ENCODE peak calls at places on chromosomes 1 and 21, in four cellular contexts. U is MM.1S, D is RWPE2, A is body of pancreas. Z is an unnamed sample. For H3K36me3, the result is how much of the 10 kb centered on the place peaks cover.

GRCh38 chr1:45619149-45619921 is 4.5 kb downstream of the CCDC17 start:
- DNase-seq in U (no peak), A (no peak), D (no peak), Z (no peak)

GRCh38 chr1:59055908-59056719 is 240.8 kb upstream of the FGGY start:
- DNase-seq in A (peak), U (no peak), D (no peak), Z (peak)

GRCh38 chr1:38190978-38191377 is 144.4 kb upstream of the POU3F1 start:
- DNase-seq in A (no peak), D (no peak), U (no peak), Z (no peak)

GRCh38 chr1:91714867-91715381 is 171.0 kb downstream of the TGFBR3 start:
- DNase-seq in U (no peak), D (no peak), A (no peak), Z (no peak)

GRCh38 chr1:205842177-205842576 is 7.8 kb downstream of the PM20D1 start:
- DNase-seq in U (no peak), A (no peak), D (no peak), Z (no peak)

GRCh38 chr1:228982637-228983036 is 247.4 kb downstream of the RHOU start:
- DNase-seq in A (no peak), U (no peak), D (no peak), Z (no peak)

GRCh38 chr21:41979751-41980369 is 26.0 kb upstream of the C2CD2 start:
- DNase-seq in A (no peak), U (no peak), D (no peak), Z (no peak)

GRCh38 chr1:221517961-221518360 is 223.9 kb downstream of the DUSP10 start:
- DNase-seq in D (no peak), A (no peak), U (no peak), Z (no peak)

GRCh38 chr1:42172394-42173133 is 8.0 kb upstream of the GUCA2A start:
- DNase-seq in U (no peak), A (peak), D (no peak), Z (no peak)

GRCh38 chr1:161791889-161792655 is 26.0 kb downstream of the ATF6 start:
- DNase-seq in A (no peak), U (no peak), D (no peak), Z (no peak)

GRCh38 chr1:183278736-183279591 is 92.9 kb downstream of the LAMC2 start:
- DNase-seq in A (no peak), D (peak), U (no peak), Z (peak)

GRCh38 chr1:65605621-65606020 is 185.2 kb downstream of the LEPR start:
- DNase-seq in D (no peak), A (no peak), U (no peak), Z (no peak)

GRCh38 chr1:203126151-203126865 is 1.2 kb upstream of the ADORA1 start:
- DNase-seq in D (no peak), U (no peak), A (no peak), Z (no peak)

GRCh38 chr1:56448529-56448928 is 130.8 kb downstream of the PLPP3 start:
- DNase-seq in U (no peak), D (no peak), A (no peak), Z (no peak)
- H3K4me3 ChIP-seq in U (no peak), D (no peak), A (no peak), Z (no peak)

DNA sequence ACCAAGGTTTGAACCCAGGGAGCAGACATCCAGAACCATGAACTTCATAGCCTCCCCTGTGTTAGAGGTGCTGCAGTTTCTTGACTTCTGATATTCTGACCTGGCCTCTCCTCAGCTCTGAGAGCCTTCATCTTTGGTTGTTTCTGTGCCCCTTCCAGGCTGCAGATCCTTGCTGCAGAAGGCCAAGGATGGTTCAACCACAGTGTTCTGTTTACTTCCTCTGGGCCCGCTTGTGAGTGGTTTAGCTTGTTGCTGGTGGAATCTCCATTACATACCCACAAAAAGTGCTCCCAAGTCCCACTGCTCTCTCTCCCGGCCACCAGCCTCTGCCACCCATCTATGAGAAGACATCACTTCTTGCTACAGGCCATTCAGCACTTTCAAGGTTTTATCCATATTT is 9.0 kb upstream of the SLC2A7 start:
- DNase-seq in A (no peak), U (no peak), D (no peak), Z (no peak)
- H3K36me3 ChIP-seq in A (under half), U (under half), D (under half), Z (under half)

GRCh38 chr1:54121482-54122130 is 31.2 kb downstream of the CDCP2 start:
- DNase-seq in D (no peak), A (peak), U (peak), Z (peak)
- H3K4me3 ChIP-seq in D (no peak), A (no peak), U (peak), Z (no peak)

GRCh38 chr21:46252840-46253239 is 24.3 kb upstream of the LSS start:
- DNase-seq in D (no peak), U (no peak), A (no peak), Z (no peak)

GRCh38 chr21:46255166-46255565 is 26.6 kb upstream of the LSS start:
- DNase-seq in U (no peak), A (no peak), D (no peak), Z (no peak)

GRCh38 chr21:46255758-46256337 is 27.3 kb upstream of the LSS start:
- DNase-seq in U (no peak), A (no peak), D (no peak), Z (no peak)

GRCh38 chr21:46254208-46254975 is 25.8 kb upstream of the LSS start:
- DNase-seq in U (no peak), D (no peak), A (no peak), Z (no peak)

GRCh38 chr21:46253610-46254124 is 25.1 kb upstream of the LSS start:
- DNase-seq in A (no peak), U (no peak), D (no peak), Z (no peak)
- H3K36me3 ChIP-seq in A (half or more), U (under half), D (half or more), Z (half or more)

GRCh38 chr1:39691383-39692151 is at the start of gene HPCAL4:
- DNase-seq in A (peak), D (peak), U (peak), Z (peak)
- H3K4me3 ChIP-seq in A (no peak), D (peak), U (peak), Z (peak)

Z was measured in MG63.